ENCODE peak calls at places on chromosome X, in six cellular contexts. Q is suprapubic skin, A is lung, J is hepatocyte, R is PC-3, X is stomach. L is an unnamed sample. For H3K27me3, the result is how much of the 10 kb centered on the place peaks cover.

GRCh38 chrX:100911731-100912130 is 17.0 kb downstream of the XKRX start:
- DNase-seq in Q (no peak), A (no peak), J (no peak), R (peak), X (no peak), L (peak)

GRCh38 chrX:138775501-138775900 is 64.0 kb upstream of the FGF13 start:
- DNase-seq in Q (no peak), A (no peak), J (peak), R (peak), X (no peak), L (peak)

GRCh38 chrX:131734621-131735020 is 190.7 kb downstream of the OR13H1 start:
- DNase-seq in Q (no peak), A (peak), J (no peak), R (no peak), X (peak), L (no peak)

GRCh38 chrX:10012776-10013175 is 45.6 kb downstream of the CLDN34 start:
- DNase-seq in Q (no peak), A (no peak), J (no peak), R (no peak), X (no peak), L (no peak)

GRCh38 chrX:12153317-12153716 is 15.0 kb downstream of the FRMPD4 start:
- DNase-seq in Q (no peak), A (no peak), J (no peak), R (no peak), X (no peak), L (no peak)

GRCh38 chrX:130301405-130301804 is 32.7 kb upstream of the ZNF280C start:
- DNase-seq in Q (no peak), A (no peak), J (no peak), R (no peak), X (no peak), L (no peak)

GRCh38 chrX:63746278-63746677 is 38.7 kb downstream of the ARHGEF9 start:
- DNase-seq in Q (no peak), A (no peak), J (no peak), R (no peak), X (no peak), L (no peak)

GRCh38 chrX:24375732-24376131 is 15.3 kb downstream of the SUPT20HL1 start:
- DNase-seq in Q (no peak), A (no peak), J (no peak), R (no peak), X (no peak), L (no peak)

GRCh38 chrX:40012039-40012799 is 85.5 kb downstream of the BCOR start:
- DNase-seq in Q (peak), A (no peak), J (peak), R (peak), X (peak), L (peak)

DNA sequence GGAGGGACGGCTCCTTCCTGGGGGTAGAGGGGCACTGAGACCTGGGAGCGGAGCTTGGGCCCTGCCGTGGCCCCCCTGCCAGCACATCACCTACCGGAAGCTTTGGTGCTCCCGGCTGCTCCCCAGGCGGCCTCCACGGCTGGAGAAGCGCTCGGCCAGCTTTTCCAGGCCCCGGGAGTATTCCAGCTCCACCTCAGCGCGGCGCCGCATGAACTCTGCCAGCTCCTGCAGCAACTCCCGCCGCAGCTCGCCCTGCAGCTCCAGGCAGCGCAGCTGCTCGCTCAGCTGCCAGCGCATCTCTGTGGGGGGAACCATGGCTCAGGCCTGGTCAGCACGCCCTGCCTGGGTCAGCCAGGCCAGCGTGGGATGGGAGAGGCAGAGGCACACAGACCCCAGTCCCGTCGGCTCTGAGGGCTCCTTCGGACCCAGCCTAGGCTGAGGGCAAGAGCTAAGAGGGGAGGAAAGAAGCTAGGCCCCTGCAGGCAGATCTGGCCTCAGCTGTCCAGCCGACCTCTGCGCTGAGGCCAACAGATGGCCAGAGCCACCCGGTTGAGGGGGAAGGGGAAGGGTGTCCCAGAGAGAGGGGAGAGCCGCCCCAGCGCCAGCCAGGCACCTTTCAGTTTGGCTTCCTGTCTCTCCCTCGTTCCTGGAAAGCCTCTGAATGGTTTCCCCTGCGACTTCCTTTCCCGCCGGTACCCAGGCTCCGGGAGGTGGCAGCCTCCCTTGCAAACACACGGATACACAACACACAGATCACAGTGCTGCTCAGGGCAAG is 4.4 kb downstream of the ARHGAP4 start:
- DNase-seq in Q (no peak), A (no peak), J (no peak), R (no peak), X (no peak), L (no peak)
- H3K4me3 ChIP-seq in Q (peak), A (no peak), J (no peak), R (no peak), X (no peak), L (no peak)

GRCh38 chrX:2652106-2652505 is 39.0 kb upstream of the CD99 start:
- DNase-seq in Q (no peak), A (no peak), J (no peak), R (no peak), X (no peak), L (no peak)
- TF ChIP-seq CTCF in Q (no peak), A (no peak), J (no peak), R (peak), X (no peak), L (no peak)

GRCh38 chrX:17750436-17750835 is 13.1 kb downstream of the SCML1 start:
- DNase-seq in Q (no peak), A (no peak), J (no peak), R (no peak), X (no peak), L (peak)
- H3K27me3 ChIP-seq in Q (under half), A (under half), J (under half), R (under half), X (under half), L (under half)

GRCh38 chrX:149841929-149842328 is 39.1 kb upstream of the MAGEA8 start:
- DNase-seq in Q (no peak), A (no peak), J (no peak), R (no peak), X (no peak), L (no peak)

GRCh38 chrX:149837167-149837566 is 43.8 kb upstream of the MAGEA8 start:
- DNase-seq in Q (no peak), A (no peak), J (no peak), R (no peak), X (no peak), L (no peak)

GRCh38 chrX:149837639-149838038 is 43.3 kb upstream of the MAGEA8 start:
- DNase-seq in Q (no peak), A (no peak), J (no peak), R (no peak), X (no peak), L (no peak)
- H3K4me3 ChIP-seq in Q (no peak), A (no peak), J (no peak), R (no peak), X (no peak), L (no peak)

GRCh38 chrX:2782778-2783177 is 30.9 kb downstream of the XG start:
- DNase-seq in Q (no peak), A (no peak), J (no peak), R (no peak), X (no peak), L (no peak)

GRCh38 chrX:2785538-2785937 is 33.7 kb downstream of the XG start:
- DNase-seq in Q (no peak), A (no peak), J (no peak), R (no peak), X (no peak), L (peak)

GRCh38 chrX:2782171-2782570 is 30.3 kb downstream of the XG start:
- DNase-seq in Q (no peak), A (no peak), J (no peak), R (no peak), X (no peak), L (no peak)

GRCh38 chrX:2781698-2782097 is 29.9 kb downstream of the XG start:
- DNase-seq in Q (no peak), A (no peak), J (no peak), R (no peak), X (no peak), L (no peak)

DNA sequence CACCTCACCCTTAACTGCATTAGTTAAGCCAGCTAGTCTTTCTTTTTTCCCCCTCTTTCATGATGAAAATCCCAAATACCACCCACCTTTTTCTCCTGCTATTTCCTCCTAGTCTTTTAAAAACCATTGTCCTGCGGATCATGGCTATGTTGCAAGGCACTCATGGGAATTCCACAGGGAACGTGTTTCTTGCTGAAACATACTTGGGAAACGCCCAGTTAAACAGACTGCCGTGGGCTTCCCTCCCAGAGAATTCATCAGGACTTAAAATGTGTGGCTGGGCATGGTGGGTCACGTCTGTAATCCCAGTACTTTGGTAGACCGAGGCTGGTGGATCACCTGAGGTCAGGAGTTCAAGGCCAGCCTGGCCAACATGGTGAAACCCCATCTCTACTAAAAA is 32.2 kb downstream of the XG start:
- DNase-seq in Q (no peak), A (no peak), J (no peak), R (no peak), X (no peak), L (no peak)
- TF ChIP-seq CTCF in Q (no peak), A (no peak), J (no peak), R (no peak), X (no peak), L (no peak)

DNA sequence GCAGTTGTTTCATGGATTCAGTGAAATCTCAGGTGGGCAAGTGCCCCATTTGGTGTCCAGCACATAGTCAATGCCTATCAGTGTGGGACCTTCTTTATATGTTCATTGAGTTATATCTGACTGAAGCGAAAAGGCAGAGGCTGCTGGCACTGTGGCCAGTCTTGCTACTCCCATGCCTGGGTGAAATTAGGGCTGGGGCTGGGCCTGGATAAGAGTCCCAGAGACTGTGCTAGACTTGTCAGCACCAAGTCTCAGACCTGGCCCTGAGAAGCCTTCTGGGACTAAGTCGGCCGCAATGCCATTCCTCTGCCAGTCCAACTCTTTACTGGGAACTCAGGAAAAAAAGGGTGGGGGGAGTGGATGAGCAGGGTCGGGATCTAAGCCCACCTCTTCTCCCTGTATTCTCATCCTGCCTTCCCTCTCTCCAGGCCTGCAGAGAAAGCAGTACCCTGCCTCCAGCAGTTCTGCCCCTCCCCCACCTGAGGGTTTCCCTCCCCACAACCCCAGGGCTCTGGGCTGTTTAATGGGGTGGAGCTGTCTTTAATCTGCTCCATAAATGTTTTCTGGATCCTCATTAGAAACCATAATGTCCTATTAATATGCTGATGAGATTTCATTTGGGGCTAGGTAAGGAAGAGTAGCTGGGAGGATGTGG is 153.5 kb upstream of the PJA1 start:
- DNase-seq in Q (no peak), A (peak), J (no peak), R (no peak), X (peak), L (no peak)
- H3K27me3 ChIP-seq in Q (under half), A (under half), J (under half), R (under half), X (under half), L (under half)

GRCh38 chrX:134752558-134752957 is 94.3 kb upstream of the PLAC1 start:
- DNase-seq in Q (no peak), A (no peak), J (no peak), R (no peak), X (no peak), L (no peak)
- H3K4me3 ChIP-seq in Q (no peak), A (no peak), J (no peak), R (no peak), X (no peak), L (no peak)

DNA sequence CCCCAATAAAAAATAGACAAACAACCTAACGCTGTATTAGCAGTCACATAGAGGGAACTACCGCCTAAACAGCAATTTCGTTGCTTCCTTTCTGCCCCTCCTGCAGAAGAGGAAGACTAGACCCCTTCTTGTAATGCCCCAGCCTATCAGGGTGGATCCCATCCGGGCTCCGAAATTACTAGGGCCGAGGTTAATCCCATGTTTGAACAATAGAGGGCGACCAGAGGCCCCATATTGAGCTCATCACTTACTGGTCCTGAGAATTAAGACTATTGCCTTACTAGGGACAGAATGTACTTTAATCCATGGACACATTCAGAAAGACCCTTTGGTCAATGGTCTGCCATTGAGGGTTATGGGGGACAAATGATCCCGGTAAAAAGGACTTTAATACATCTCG is 11.8 kb upstream of the ZNF630 start:
- DNase-seq in Q (no peak), A (peak), J (peak), R (peak), X (peak), L (peak)
- TF ChIP-seq CTCF in Q (peak), A (peak), J (peak), R (peak), X (no peak), L (peak)

GRCh38 chrX:18577400-18577799 is 94.5 kb downstream of the RS1 start:
- DNase-seq in Q (no peak), A (no peak), J (no peak), R (no peak), X (no peak), L (no peak)
- H3K27me3 ChIP-seq in Q (under half), A (under half), J (under half), R (under half), X (under half), L (under half)

DNA sequence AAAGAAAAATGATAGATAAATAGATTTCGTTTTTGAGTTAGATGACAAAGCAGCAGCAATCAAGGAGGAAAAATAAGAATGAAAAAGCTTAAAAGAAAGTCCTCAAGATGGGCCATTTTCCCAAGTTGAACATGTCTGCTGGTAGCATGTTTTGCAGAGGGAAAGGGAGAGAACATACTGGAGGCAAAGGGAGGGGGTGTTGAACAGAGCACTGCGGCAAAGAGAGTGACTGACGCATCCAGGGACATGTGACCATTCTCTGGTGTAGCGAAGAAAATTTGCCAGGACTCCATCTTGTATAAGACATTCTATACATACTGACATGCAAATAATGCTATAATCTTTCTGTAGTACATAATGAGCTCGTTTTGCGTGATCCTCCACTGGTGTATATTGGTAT is 1.2 kb downstream of the LINC00632 start:
- DNase-seq in Q (no peak), A (no peak), J (peak), R (no peak), X (no peak), L (no peak)
- H3K4me3 ChIP-seq in Q (no peak), A (no peak), J (no peak), R (no peak), X (no peak), L (no peak)